ENCODE peak calls at places on chromosomes 3 and 15, in ten cellular contexts. One of them, this sample, is unnamed.

GRCh38 chr15:51649659-51650521 is 27.3 kb upstream of the DMXL2 start:
- DNase-seq in foreskin fibroblast: peak; percentile 83
- DNase-seq in tibial artery: peak; percentile 22
- DNase-seq in cardiac fibroblast: peak; percentile 87
- DNase-seq in fibroblast of lung: peak; percentile 85
- DNase-seq in psoas muscle: no peak
- DNase-seq in HFF-Myc: peak; percentile 45
- DNase-seq in aorta: no peak
- DNase-seq in neuronal stem cell: peak; percentile 56
- DNase-seq in GM23248: peak; percentile 76
- DNase-seq in this sample: peak; percentile 37

GRCh38 chr3:65672876-65673815 is 365.6 kb downstream of the MAGI1 start:
- DNase-seq in HFF-Myc: no peak
- DNase-seq in GM23248: peak; percentile 70
- DNase-seq in neuronal stem cell: peak; percentile 48
- DNase-seq in tibial artery: peak; percentile 49
- DNase-seq in foreskin fibroblast: peak; percentile 73
- DNase-seq in psoas muscle: peak; percentile 79
- DNase-seq in cardiac fibroblast: peak; percentile 60
- DNase-seq in fibroblast of lung: peak; percentile 67
- DNase-seq in aorta: peak; percentile 88
- DNase-seq in this sample: no peak

GRCh38 chr3:139564290-139564861 is 24.8 kb upstream of the RBP1 start:
- DNase-seq in neuronal stem cell: no peak
- DNase-seq in tibial artery: no peak
- DNase-seq in psoas muscle: no peak
- DNase-seq in aorta: no peak
- DNase-seq in foreskin fibroblast: no peak
- DNase-seq in HFF-Myc: no peak
- DNase-seq in fibroblast of lung: peak; percentile 10
- DNase-seq in cardiac fibroblast: peak; percentile 13
- DNase-seq in GM23248: no peak
- DNase-seq in this sample: no peak

GRCh38 chr15:94105760-94106159 is 125.6 kb upstream of the MCTP2 start:
- DNase-seq in HFF-Myc: no peak
- DNase-seq in foreskin fibroblast: no peak
- DNase-seq in GM23248: peak; percentile 24
- DNase-seq in tibial artery: no peak
- DNase-seq in neuronal stem cell: no peak
- DNase-seq in psoas muscle: no peak
- DNase-seq in aorta: no peak
- DNase-seq in cardiac fibroblast: no peak
- DNase-seq in fibroblast of lung: no peak
- DNase-seq in this sample: no peak

GRCh38 chr3:85081191-85081895 is 122.6 kb downstream of the CADM2 start:
- DNase-seq in tibial artery: no peak
- DNase-seq in neuronal stem cell: no peak
- DNase-seq in psoas muscle: no peak
- DNase-seq in HFF-Myc: no peak
- DNase-seq in foreskin fibroblast: peak; percentile 2
- DNase-seq in fibroblast of lung: peak; percentile 80
- DNase-seq in cardiac fibroblast: peak; percentile 5
- DNase-seq in GM23248: no peak
- DNase-seq in aorta: no peak
- DNase-seq in this sample: no peak

GRCh38 chr3:188468672-188469071 is 314.7 kb downstream of the LPP start:
- DNase-seq in neuronal stem cell: no peak
- DNase-seq in fibroblast of lung: no peak
- DNase-seq in HFF-Myc: no peak
- DNase-seq in psoas muscle: peak; percentile 83
- DNase-seq in foreskin fibroblast: peak; percentile 72
- DNase-seq in cardiac fibroblast: peak; percentile 40
- DNase-seq in tibial artery: peak; percentile 78
- DNase-seq in aorta: no peak
- DNase-seq in GM23248: no peak
- DNase-seq in this sample: peak; percentile 9

GRCh38 chr3:16374047-16375019 is 109.3 kb downstream of the OXNAD1 start:
- DNase-seq in HFF-Myc: no peak
- DNase-seq in aorta: no peak
- DNase-seq in tibial artery: no peak
- DNase-seq in GM23248: no peak
- DNase-seq in psoas muscle: no peak
- DNase-seq in neuronal stem cell: no peak
- DNase-seq in fibroblast of lung: no peak
- DNase-seq in cardiac fibroblast: no peak
- DNase-seq in foreskin fibroblast: no peak
- DNase-seq in this sample: no peak

GRCh38 chr3:100401674-100402036 is 316 bp downstream of the LNP1 start:
- DNase-seq in neuronal stem cell: no peak
- DNase-seq in foreskin fibroblast: peak; percentile 53
- DNase-seq in cardiac fibroblast: peak; percentile 62
- DNase-seq in aorta: peak; percentile 79
- DNase-seq in GM23248: peak; percentile 80
- DNase-seq in fibroblast of lung: peak; percentile 48
- DNase-seq in tibial artery: peak; percentile 29
- DNase-seq in psoas muscle: peak; percentile 54
- DNase-seq in HFF-Myc: peak; percentile 14
- DNase-seq in this sample: no peak

GRCh38 chr3:182182531-182182968 is 470.8 kb downstream of the SOX2 start:
- DNase-seq in fibroblast of lung: no peak
- DNase-seq in psoas muscle: no peak
- DNase-seq in GM23248: no peak
- DNase-seq in HFF-Myc: no peak
- DNase-seq in foreskin fibroblast: no peak
- DNase-seq in aorta: no peak
- DNase-seq in neuronal stem cell: no peak
- DNase-seq in cardiac fibroblast: no peak
- DNase-seq in tibial artery: no peak
- DNase-seq in this sample: no peak

GRCh38 chr3:187957209-187957981 is 196.6 kb upstream of the LPP start:
- DNase-seq in cardiac fibroblast: no peak
- DNase-seq in psoas muscle: peak; percentile 67
- DNase-seq in fibroblast of lung: no peak
- DNase-seq in tibial artery: no peak
- DNase-seq in neuronal stem cell: no peak
- DNase-seq in aorta: no peak
- DNase-seq in GM23248: peak; percentile 11
- DNase-seq in HFF-Myc: no peak
- DNase-seq in foreskin fibroblast: no peak
- DNase-seq in this sample: no peak

GRCh38 chr15:48682949-48683651 is 37.6 kb upstream of the FBN1 start:
- DNase-seq in cardiac fibroblast: peak; percentile 91
- DNase-seq in fibroblast of lung: peak; percentile 91
- DNase-seq in psoas muscle: peak; percentile 72
- DNase-seq in GM23248: peak; percentile 86
- DNase-seq in foreskin fibroblast: peak; percentile 92
- DNase-seq in tibial artery: peak; percentile 68
- DNase-seq in neuronal stem cell: no peak
- DNase-seq in aorta: no peak
- DNase-seq in HFF-Myc: no peak
- DNase-seq in this sample: peak; percentile 66

GRCh38 chr3:45551214-45552010 is 43.1 kb upstream of the LIMD1 start:
- DNase-seq in neuronal stem cell: no peak
- DNase-seq in GM23248: peak; percentile 99
- DNase-seq in tibial artery: peak; percentile 65
- DNase-seq in HFF-Myc: no peak
- DNase-seq in foreskin fibroblast: peak; percentile 99
- DNase-seq in aorta: peak; percentile 91
- DNase-seq in psoas muscle: peak; percentile 87
- DNase-seq in cardiac fibroblast: peak; percentile 95
- DNase-seq in fibroblast of lung: peak; percentile 95
- DNase-seq in this sample: peak; percentile 98

GRCh38 chr3:46112296-46112695 is 85.0 kb upstream of the XCR1 start:
- DNase-seq in cardiac fibroblast: no peak
- DNase-seq in fibroblast of lung: no peak
- DNase-seq in aorta: no peak
- DNase-seq in psoas muscle: no peak
- DNase-seq in foreskin fibroblast: no peak
- DNase-seq in neuronal stem cell: no peak
- DNase-seq in HFF-Myc: no peak
- DNase-seq in GM23248: no peak
- DNase-seq in tibial artery: no peak
- DNase-seq in this sample: no peak

GRCh38 chr3:167493240-167493639 is 19.4 kb upstream of the SERPINI2 start:
- DNase-seq in neuronal stem cell: no peak
- DNase-seq in fibroblast of lung: no peak
- DNase-seq in psoas muscle: no peak
- DNase-seq in cardiac fibroblast: no peak
- DNase-seq in GM23248: peak; percentile 2
- DNase-seq in aorta: no peak
- DNase-seq in foreskin fibroblast: no peak
- DNase-seq in HFF-Myc: no peak
- DNase-seq in tibial artery: no peak
- DNase-seq in this sample: no peak

GRCh38 chr15:40354408-40355171 is 3.4 kb upstream of the DISP2 start:
- DNase-seq in foreskin fibroblast: peak; percentile 68
- DNase-seq in fibroblast of lung: peak; percentile 43
- DNase-seq in cardiac fibroblast: peak; percentile 85
- DNase-seq in tibial artery: no peak
- DNase-seq in psoas muscle: peak; percentile 36
- DNase-seq in aorta: no peak
- DNase-seq in neuronal stem cell: no peak
- DNase-seq in HFF-Myc: no peak
- DNase-seq in GM23248: peak; percentile 54
- DNase-seq in this sample: peak; percentile 74

GRCh38 chr3:185796431-185797107 is 28.3 kb downstream of the IGF2BP2 start:
- DNase-seq in psoas muscle: no peak
- DNase-seq in aorta: no peak
- DNase-seq in foreskin fibroblast: peak; percentile 58
- DNase-seq in cardiac fibroblast: peak; percentile 51
- DNase-seq in neuronal stem cell: no peak
- DNase-seq in tibial artery: no peak
- DNase-seq in GM23248: peak; percentile 81
- DNase-seq in fibroblast of lung: no peak
- DNase-seq in HFF-Myc: no peak
- DNase-seq in this sample: no peak

GRCh38 chr3:140695361-140696061 is 17.6 kb downstream of the TRIM42 start:
- DNase-seq in cardiac fibroblast: no peak
- DNase-seq in fibroblast of lung: no peak
- DNase-seq in tibial artery: no peak
- DNase-seq in psoas muscle: no peak
- DNase-seq in aorta: no peak
- DNase-seq in foreskin fibroblast: no peak
- DNase-seq in GM23248: no peak
- DNase-seq in HFF-Myc: no peak
- DNase-seq in neuronal stem cell: no peak
- DNase-seq in this sample: no peak

GRCh38 chr3:194095464-194095863 is 40.5 kb upstream of the HES1 start:
- DNase-seq in GM23248: no peak
- DNase-seq in neuronal stem cell: no peak
- DNase-seq in HFF-Myc: no peak
- DNase-seq in aorta: no peak
- DNase-seq in psoas muscle: peak; percentile 64
- DNase-seq in foreskin fibroblast: no peak
- DNase-seq in tibial artery: peak; percentile 58
- DNase-seq in fibroblast of lung: no peak
- DNase-seq in cardiac fibroblast: peak; percentile 32
- DNase-seq in this sample: no peak

GRCh38 chr3:98764692-98765002 is 1.5 kb downstream of the ST3GAL6 start:
- DNase-seq in cardiac fibroblast: no peak
- DNase-seq in GM23248: no peak
- DNase-seq in fibroblast of lung: no peak
- DNase-seq in tibial artery: no peak
- DNase-seq in psoas muscle: no peak
- DNase-seq in neuronal stem cell: no peak
- DNase-seq in HFF-Myc: no peak
- DNase-seq in foreskin fibroblast: no peak
- DNase-seq in aorta: no peak
- DNase-seq in this sample: no peak
- H3K4me3 ChIP-seq in cardiac fibroblast: no peak overlapping the region
- H3K4me3 ChIP-seq in GM23248: no peak overlapping the region
- H3K4me3 ChIP-seq in fibroblast of lung: no peak overlapping the region
- H3K4me3 ChIP-seq in tibial artery: no peak overlapping the region
- H3K4me3 ChIP-seq in psoas muscle: no peak overlapping the region
- H3K4me3 ChIP-seq in neuronal stem cell: no peak overlapping the region
- H3K4me3 ChIP-seq in HFF-Myc: no peak overlapping the region
- H3K4me3 ChIP-seq in foreskin fibroblast: no peak overlapping the region
- H3K4me3 ChIP-seq in aorta: no peak overlapping the region
- H3K4me3 ChIP-seq in this sample: no peak overlapping the region

DNA sequence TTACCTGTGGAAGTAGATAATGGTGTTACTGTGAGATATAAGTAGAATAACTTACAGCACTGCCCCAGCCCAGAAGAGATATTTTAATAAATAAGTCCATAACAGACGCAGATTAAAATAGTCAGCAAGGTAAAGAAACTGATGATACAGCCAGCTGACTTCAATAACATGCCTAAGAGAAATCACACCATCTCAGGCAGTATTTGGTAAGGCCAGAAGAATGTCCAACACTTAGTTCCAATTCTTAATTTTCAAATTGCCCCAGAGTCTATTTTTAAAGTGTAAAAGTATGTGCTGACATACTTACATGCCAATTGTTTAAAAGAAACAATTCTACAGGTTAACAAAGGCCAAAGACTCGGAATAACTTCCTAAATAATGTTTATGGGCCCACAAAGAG is 1.6 kb downstream of the GNB4 start:
- DNase-seq in foreskin fibroblast: peak; percentile 42
- DNase-seq in GM23248: peak; percentile 62
- DNase-seq in aorta: no peak
- DNase-seq in neuronal stem cell: no peak
- DNase-seq in psoas muscle: no peak
- DNase-seq in tibial artery: no peak
- DNase-seq in fibroblast of lung: peak; percentile 33
- DNase-seq in cardiac fibroblast: peak; percentile 40
- DNase-seq in HFF-Myc: no peak
- DNase-seq in this sample: no peak
- H3K4me3 ChIP-seq in foreskin fibroblast: peak overlapping the region; percentile 82
- H3K4me3 ChIP-seq in GM23248: peak overlapping the region; percentile 95
- H3K4me3 ChIP-seq in aorta: peak overlapping the region; percentile 97
- H3K4me3 ChIP-seq in neuronal stem cell: peak overlapping the region; percentile 62
- H3K4me3 ChIP-seq in psoas muscle: peak overlapping the region; percentile 73
- H3K4me3 ChIP-seq in tibial artery: peak overlapping the region; percentile 75
- H3K4me3 ChIP-seq in fibroblast of lung: peak overlapping the region; percentile 68
- H3K4me3 ChIP-seq in cardiac fibroblast: peak overlapping the region; percentile 83
- H3K4me3 ChIP-seq in HFF-Myc: peak overlapping the region; percentile 86
- H3K4me3 ChIP-seq in this sample: peak overlapping the region; percentile 88

DNA sequence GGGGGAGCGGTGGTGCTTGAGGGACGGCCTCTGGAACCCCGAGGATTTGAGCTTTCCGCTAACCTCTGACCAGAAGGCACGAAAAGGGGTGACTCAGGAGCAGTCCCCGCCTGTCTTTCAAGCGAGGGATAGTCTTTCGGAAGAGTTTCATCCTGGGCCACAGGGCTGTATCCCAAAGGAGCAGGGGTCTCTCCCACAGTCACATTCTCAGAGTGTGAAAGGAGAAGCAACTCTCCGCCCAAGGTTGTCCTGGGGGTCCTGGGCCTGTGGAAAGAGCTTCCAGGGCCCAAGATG is 1.4 kb upstream of the DUSP7 start:
- DNase-seq in aorta: no peak
- DNase-seq in psoas muscle: no peak
- DNase-seq in GM23248: peak; percentile 35
- DNase-seq in cardiac fibroblast: no peak
- DNase-seq in fibroblast of lung: no peak
- DNase-seq in tibial artery: no peak
- DNase-seq in neuronal stem cell: no peak
- DNase-seq in foreskin fibroblast: no peak
- DNase-seq in HFF-Myc: no peak
- DNase-seq in this sample: no peak
- H3K4me3 ChIP-seq in aorta: no peak overlapping the region
- H3K4me3 ChIP-seq in psoas muscle: peak overlapping the region; percentile 68
- H3K4me3 ChIP-seq in GM23248: peak overlapping the region; percentile 65
- H3K4me3 ChIP-seq in cardiac fibroblast: peak overlapping the region; percentile 52
- H3K4me3 ChIP-seq in fibroblast of lung: peak overlapping the region; percentile 62
- H3K4me3 ChIP-seq in tibial artery: peak overlapping the region; percentile 72
- H3K4me3 ChIP-seq in neuronal stem cell: peak overlapping the region; percentile 49
- H3K4me3 ChIP-seq in foreskin fibroblast: peak overlapping the region; percentile 71
- H3K4me3 ChIP-seq in HFF-Myc: peak overlapping the region; percentile 58
- H3K4me3 ChIP-seq in this sample: peak overlapping the region; percentile 41

GRCh38 chr15:90401499-90401898 is 13.5 kb downstream of the IQGAP1 start:
- DNase-seq in aorta: no peak
- DNase-seq in cardiac fibroblast: no peak
- DNase-seq in HFF-Myc: no peak
- DNase-seq in neuronal stem cell: no peak
- DNase-seq in foreskin fibroblast: no peak
- DNase-seq in psoas muscle: no peak
- DNase-seq in tibial artery: no peak
- DNase-seq in GM23248: no peak
- DNase-seq in fibroblast of lung: no peak
- DNase-seq in this sample: no peak
- H3K4me3 ChIP-seq in aorta: no peak overlapping the region
- H3K4me3 ChIP-seq in cardiac fibroblast: no peak overlapping the region
- H3K4me3 ChIP-seq in HFF-Myc: no peak overlapping the region
- H3K4me3 ChIP-seq in neuronal stem cell: no peak overlapping the region
- H3K4me3 ChIP-seq in foreskin fibroblast: no peak overlapping the region
- H3K4me3 ChIP-seq in psoas muscle: peak overlapping the region; percentile 38
- H3K4me3 ChIP-seq in tibial artery: no peak overlapping the region
- H3K4me3 ChIP-seq in GM23248: peak overlapping the region; percentile 57
- H3K4me3 ChIP-seq in fibroblast of lung: no peak overlapping the region
- H3K4me3 ChIP-seq in this sample: no peak overlapping the region

This sample was measured in skeletal muscle cell.